ENCODE peak calls at places on chromosomes 3 and 15, in six cellular contexts. One of them, this sample, is unnamed.

GRCh38 chr3:30673425-30674341 is 67.3 kb downstream of the TGFBR2 start:
- DNase-seq in epithelial cell of esophagus: no peak
- DNase-seq in NCI-H1105: no peak
- DNase-seq in left ventricle myocardium inferior: no peak
- DNase-seq in endothelial cell of umbilical vein: no peak
- DNase-seq in NCI-H82: no peak
- DNase-seq in this sample: no peak

GRCh38 chr3:196792771-196793170 is 53.1 kb downstream of the PAK2 start:
- DNase-seq in epithelial cell of esophagus: peak
- DNase-seq in NCI-H1105: no peak
- DNase-seq in left ventricle myocardium inferior: no peak
- DNase-seq in endothelial cell of umbilical vein: peak
- DNase-seq in NCI-H82: no peak
- DNase-seq in this sample: no peak

GRCh38 chr3:53570709-53571108 is 76.3 kb downstream of the CACNA1D start:
- DNase-seq in epithelial cell of esophagus: peak
- DNase-seq in NCI-H1105: no peak
- DNase-seq in left ventricle myocardium inferior: no peak
- DNase-seq in endothelial cell of umbilical vein: no peak
- DNase-seq in NCI-H82: no peak
- DNase-seq in this sample: no peak

GRCh38 chr15:40097096-40097967 is 11.3 kb downstream of the BMF start:
- DNase-seq in epithelial cell of esophagus: no peak
- DNase-seq in NCI-H1105: no peak
- DNase-seq in left ventricle myocardium inferior: no peak
- DNase-seq in endothelial cell of umbilical vein: no peak
- DNase-seq in NCI-H82: no peak
- DNase-seq in this sample: no peak

GRCh38 chr3:189941679-189942078 is 179.0 kb downstream of the P3H2 start:
- DNase-seq in epithelial cell of esophagus: peak
- DNase-seq in NCI-H1105: peak
- DNase-seq in left ventricle myocardium inferior: no peak
- DNase-seq in endothelial cell of umbilical vein: peak
- DNase-seq in NCI-H82: peak
- DNase-seq in this sample: no peak

GRCh38 chr3:112109313-112109712 is 23.1 kb downstream of the C3orf52 start:
- DNase-seq in epithelial cell of esophagus: no peak
- DNase-seq in NCI-H1105: peak
- DNase-seq in left ventricle myocardium inferior: no peak
- DNase-seq in endothelial cell of umbilical vein: no peak
- DNase-seq in NCI-H82: no peak
- DNase-seq in this sample: no peak

GRCh38 chr3:126321490-126321889 is 35.7 kb downstream of the KLF15 start:
- DNase-seq in epithelial cell of esophagus: no peak
- DNase-seq in NCI-H1105: no peak
- DNase-seq in left ventricle myocardium inferior: no peak
- DNase-seq in endothelial cell of umbilical vein: no peak
- DNase-seq in NCI-H82: no peak
- DNase-seq in this sample: no peak

GRCh38 chr3:13706886-13707285 is 158.0 kb downstream of the FBLN2 start:
- DNase-seq in epithelial cell of esophagus: no peak
- DNase-seq in NCI-H1105: no peak
- DNase-seq in left ventricle myocardium inferior: no peak
- DNase-seq in endothelial cell of umbilical vein: no peak
- DNase-seq in NCI-H82: no peak
- DNase-seq in this sample: no peak

GRCh38 chr15:56232058-56232457 is 11.6 kb downstream of the RFX7 start:
- DNase-seq in epithelial cell of esophagus: no peak
- DNase-seq in NCI-H1105: no peak
- DNase-seq in left ventricle myocardium inferior: no peak
- DNase-seq in endothelial cell of umbilical vein: no peak
- DNase-seq in NCI-H82: no peak
- DNase-seq in this sample: no peak

GRCh38 chr3:134277271-134277670 is 26.6 kb upstream of the RYK start:
- DNase-seq in epithelial cell of esophagus: peak
- DNase-seq in NCI-H1105: no peak
- DNase-seq in left ventricle myocardium inferior: no peak
- DNase-seq in endothelial cell of umbilical vein: no peak
- DNase-seq in NCI-H82: no peak
- DNase-seq in this sample: no peak

GRCh38 chr3:30549600-30549999 is 56.8 kb upstream of the TGFBR2 start:
- DNase-seq in epithelial cell of esophagus: no peak
- DNase-seq in NCI-H1105: no peak
- DNase-seq in left ventricle myocardium inferior: no peak
- DNase-seq in endothelial cell of umbilical vein: peak
- DNase-seq in NCI-H82: no peak
- DNase-seq in this sample: no peak

GRCh38 chr3:187403768-187404270 is 35.6 kb downstream of the RTP4 start:
- DNase-seq in epithelial cell of esophagus: peak
- DNase-seq in NCI-H1105: no peak
- DNase-seq in left ventricle myocardium inferior: no peak
- DNase-seq in endothelial cell of umbilical vein: peak
- DNase-seq in NCI-H82: no peak
- DNase-seq in this sample: no peak

GRCh38 chr3:179088306-179088705 is 16.7 kb upstream of the ZMAT3 start:
- DNase-seq in epithelial cell of esophagus: no peak
- DNase-seq in NCI-H1105: no peak
- DNase-seq in left ventricle myocardium inferior: no peak
- DNase-seq in endothelial cell of umbilical vein: no peak
- DNase-seq in NCI-H82: peak
- DNase-seq in this sample: peak

GRCh38 chr3:165254812-165255211 is 58.6 kb upstream of the SLITRK3 start:
- DNase-seq in epithelial cell of esophagus: peak
- DNase-seq in NCI-H1105: no peak
- DNase-seq in left ventricle myocardium inferior: no peak
- DNase-seq in endothelial cell of umbilical vein: no peak
- DNase-seq in NCI-H82: peak
- DNase-seq in this sample: peak

GRCh38 chr3:101212740-101213139 is 107.6 kb downstream of the IMPG2 start:
- DNase-seq in epithelial cell of esophagus: no peak
- DNase-seq in NCI-H1105: no peak
- DNase-seq in left ventricle myocardium inferior: no peak
- DNase-seq in endothelial cell of umbilical vein: no peak
- DNase-seq in NCI-H82: no peak
- DNase-seq in this sample: no peak

This sample was measured in BE2C.